ENCODE peak calls at places on chromosomes 5 and 9, in eight cellular contexts. Z is dorsolateral prefrontal cortex; H is HT1080; U is aorta; V is activated naive CD4-positive, alpha-beta T cell treated with Interleukin-2 at 50 U/mL for 16 hours; K is globus pallidus; T is SJSA1; A is AG04450. J is an unnamed sample.

GRCh38 chr9:83119873-83120272 is 56.9 kb upstream of the RASEF start:
- DNase-seq in Z (no peak), H (no peak), U (no peak), V (no peak), K (no peak), T (no peak), A (no peak), J (no peak)

GRCh38 chr5:35963381-35963843 is 25.0 kb upstream of the CAPSL start:
- DNase-seq in Z (no peak), H (peak), U (no peak), V (no peak), K (no peak), T (peak), A (no peak), J (no peak)

GRCh38 chr5:167573274-167574127 is 717.9 kb upstream of the WWC1 start:
- DNase-seq in Z (no peak), H (no peak), U (no peak), V (no peak), K (no peak), T (peak), A (peak), J (peak)

GRCh38 chr5:13745508-13745907 is 199.0 kb downstream of the DNAH5 start:
- DNase-seq in Z (no peak), H (peak), U (no peak), V (no peak), K (no peak), T (no peak), A (peak), J (no peak)

GRCh38 chr9:125985998-125986655 is 239.0 kb downstream of the PBX3 start:
- DNase-seq in Z (peak), H (no peak), U (no peak), V (no peak), K (no peak), T (no peak), A (no peak), J (no peak)

GRCh38 chr5:154477382-154478223 is 424 bp downstream of the HAND1 start:
- DNase-seq in Z (no peak), H (no peak), U (peak), V (no peak), K (no peak), T (no peak), A (no peak), J (no peak)

GRCh38 chr9:138047469-138048040 is 170.0 kb downstream of the CACNA1B start:
- DNase-seq in Z (peak), H (no peak), U (no peak), V (no peak), K (no peak), T (no peak), A (no peak), J (no peak)

GRCh38 chr9:21872696-21873095 is 70.3 kb downstream of the MTAP start:
- DNase-seq in Z (no peak), H (no peak), U (no peak), V (no peak), K (no peak), T (peak), A (no peak), J (no peak)

GRCh38 chr5:176541338-176542134 is 4.3 kb upstream of the RNF44 start:
- DNase-seq in Z (no peak), H (peak), U (peak), V (peak), K (no peak), T (peak), A (no peak), J (no peak)

GRCh38 chr5:149811453-149811852 is 81.3 kb downstream of the PPARGC1B start:
- DNase-seq in Z (no peak), H (no peak), U (no peak), V (no peak), K (no peak), T (no peak), A (no peak), J (no peak)

GRCh38 chr9:31253800-31254762 is 1130.4 kb upstream of the ACO1 start:
- DNase-seq in Z (no peak), H (no peak), U (no peak), V (no peak), K (no peak), T (no peak), A (no peak), J (no peak)

GRCh38 chr9:133739408-133740280 is 1.5 kb upstream of the SARDH start:
- DNase-seq in Z (no peak), H (no peak), U (no peak), V (no peak), K (no peak), T (no peak), A (no peak), J (no peak)

GRCh38 chr9:555493-555892 is 286.0 kb upstream of the DMRT1 start:
- DNase-seq in Z (no peak), H (no peak), U (no peak), V (no peak), K (no peak), T (no peak), A (no peak), J (no peak)

GRCh38 chr5:55205001-55205400 is 22.1 kb downstream of the MCIDAS start:
- DNase-seq in Z (no peak), H (no peak), U (no peak), V (no peak), K (no peak), T (no peak), A (no peak), J (no peak)

GRCh38 chr5:61881821-61882220 is 424.2 kb upstream of the KIF2A start:
- DNase-seq in Z (peak), H (peak), U (no peak), V (no peak), K (peak), T (peak), A (no peak), J (no peak)

GRCh38 chr5:10707198-10708187 is 53.5 kb downstream of the DAP start:
- DNase-seq in Z (no peak), H (peak), U (no peak), V (no peak), K (no peak), T (peak), A (no peak), J (no peak)

GRCh38 chr9:136791466-136792276 is 527 bp downstream of the TMEM141 start:
- DNase-seq in Z (peak), H (peak), U (peak), V (peak), K (no peak), T (no peak), A (no peak), J (peak)

GRCh38 chr5:158485604-158486081 is 614.1 kb downstream of the EBF1 start:
- DNase-seq in Z (no peak), H (no peak), U (peak), V (no peak), K (no peak), T (no peak), A (no peak), J (no peak)

GRCh38 chr5:115241881-115242642 is 20.6 kb downstream of the PGGT1B start:
- DNase-seq in Z (no peak), H (no peak), U (no peak), V (no peak), K (no peak), T (no peak), A (no peak), J (no peak)